ENCODE peak calls at places on chromosomes 3 and 15, in four cellular contexts. One of them, this sample, is unnamed.
A peak's percentile ranks its signal among the peaks of the same experiment; 100 is the strongest.

GRCh38 chr3:47794585-47794984 is 8.4 kb upstream of the DHX30 start:
- DNase-seq in progenitor cell of endocrine pancreas: no peak
- DNase-seq in lower lobe of right lung: no peak
- DNase-seq in GM13976: no peak
- DNase-seq in this sample: no peak

GRCh38 chr3:121648219-121648958 is 12.3 kb downstream of the HCLS1 start:
- DNase-seq in progenitor cell of endocrine pancreas: no peak
- DNase-seq in lower lobe of right lung: no peak
- DNase-seq in GM13976: no peak
- DNase-seq in this sample: no peak

GRCh38 chr3:166456291-166456690 is 619.1 kb upstream of the BCHE start:
- DNase-seq in progenitor cell of endocrine pancreas: no peak
- DNase-seq in lower lobe of right lung: no peak
- DNase-seq in GM13976: no peak
- DNase-seq in this sample: no peak

GRCh38 chr15:78077860-78078187 is 313 bp upstream of the TBC1D2B start:
- DNase-seq in progenitor cell of endocrine pancreas: no peak
- DNase-seq in lower lobe of right lung: no peak
- DNase-seq in GM13976: no peak
- DNase-seq in this sample: no peak

GRCh38 chr3:15815696-15816095 is 17.9 kb upstream of the ANKRD28 start:
- DNase-seq in progenitor cell of endocrine pancreas: no peak
- DNase-seq in lower lobe of right lung: no peak
- DNase-seq in GM13976: no peak
- DNase-seq in this sample: no peak

GRCh38 chr3:40024526-40024925 is 215.1 kb downstream of the MYRIP start:
- DNase-seq in progenitor cell of endocrine pancreas: no peak
- DNase-seq in lower lobe of right lung: no peak
- DNase-seq in GM13976: no peak
- DNase-seq in this sample: no peak

GRCh38 chr3:141250342-141250741 is 18.7 kb downstream of the PXYLP1 start:
- DNase-seq in progenitor cell of endocrine pancreas: no peak
- DNase-seq in lower lobe of right lung: no peak
- DNase-seq in GM13976: no peak
- DNase-seq in this sample: no peak

GRCh38 chr15:58369956-58370355 is 61.8 kb upstream of the LIPC start:
- DNase-seq in progenitor cell of endocrine pancreas: no peak
- DNase-seq in lower lobe of right lung: no peak
- DNase-seq in GM13976: no peak
- DNase-seq in this sample: no peak

GRCh38 chr15:36784098-36784670 is 204.8 kb downstream of the CDIN1 start:
- DNase-seq in progenitor cell of endocrine pancreas: no peak
- DNase-seq in lower lobe of right lung: no peak
- DNase-seq in GM13976: no peak
- DNase-seq in this sample: no peak

DNA sequence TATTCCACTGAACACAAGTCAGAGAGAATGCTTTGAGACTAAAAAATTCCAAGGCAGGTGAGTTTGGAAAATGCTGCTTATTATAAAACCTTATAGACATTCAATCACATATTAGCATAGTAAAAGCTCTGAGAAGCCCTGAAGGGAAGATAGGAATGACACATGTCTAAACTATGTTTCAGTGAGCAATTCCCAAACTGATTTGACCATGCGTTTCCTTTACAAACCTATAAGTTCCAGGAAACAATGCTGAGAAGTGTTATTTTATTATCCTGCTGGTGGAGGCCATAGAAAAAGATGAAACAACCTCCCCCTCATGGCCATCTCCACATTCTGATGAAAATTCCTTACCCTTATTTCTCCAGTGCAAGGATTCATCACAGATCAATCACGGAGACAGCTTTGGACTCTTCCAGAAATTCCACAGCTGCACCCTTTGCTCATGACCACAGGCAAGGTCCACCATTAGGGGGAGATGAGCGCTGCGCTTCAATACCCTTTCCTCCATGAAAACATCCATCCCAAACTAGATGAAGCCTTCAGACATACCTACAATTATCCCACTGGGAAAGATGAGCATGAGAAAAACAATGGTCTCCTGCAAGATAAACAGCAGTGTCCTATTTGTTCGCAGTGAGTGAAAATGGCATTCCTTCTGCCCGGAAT is 372.2 kb downstream of the MAGI1 start:
- DNase-seq in progenitor cell of endocrine pancreas: no peak
- DNase-seq in lower lobe of right lung: no peak
- DNase-seq in GM13976: no peak
- DNase-seq in this sample: no peak
- TF ChIP-seq CTCF in progenitor cell of endocrine pancreas: no peak
- TF ChIP-seq CTCF in lower lobe of right lung: no peak
- TF ChIP-seq CTCF in GM13976: no peak
- TF ChIP-seq CTCF in this sample: no peak

DNA sequence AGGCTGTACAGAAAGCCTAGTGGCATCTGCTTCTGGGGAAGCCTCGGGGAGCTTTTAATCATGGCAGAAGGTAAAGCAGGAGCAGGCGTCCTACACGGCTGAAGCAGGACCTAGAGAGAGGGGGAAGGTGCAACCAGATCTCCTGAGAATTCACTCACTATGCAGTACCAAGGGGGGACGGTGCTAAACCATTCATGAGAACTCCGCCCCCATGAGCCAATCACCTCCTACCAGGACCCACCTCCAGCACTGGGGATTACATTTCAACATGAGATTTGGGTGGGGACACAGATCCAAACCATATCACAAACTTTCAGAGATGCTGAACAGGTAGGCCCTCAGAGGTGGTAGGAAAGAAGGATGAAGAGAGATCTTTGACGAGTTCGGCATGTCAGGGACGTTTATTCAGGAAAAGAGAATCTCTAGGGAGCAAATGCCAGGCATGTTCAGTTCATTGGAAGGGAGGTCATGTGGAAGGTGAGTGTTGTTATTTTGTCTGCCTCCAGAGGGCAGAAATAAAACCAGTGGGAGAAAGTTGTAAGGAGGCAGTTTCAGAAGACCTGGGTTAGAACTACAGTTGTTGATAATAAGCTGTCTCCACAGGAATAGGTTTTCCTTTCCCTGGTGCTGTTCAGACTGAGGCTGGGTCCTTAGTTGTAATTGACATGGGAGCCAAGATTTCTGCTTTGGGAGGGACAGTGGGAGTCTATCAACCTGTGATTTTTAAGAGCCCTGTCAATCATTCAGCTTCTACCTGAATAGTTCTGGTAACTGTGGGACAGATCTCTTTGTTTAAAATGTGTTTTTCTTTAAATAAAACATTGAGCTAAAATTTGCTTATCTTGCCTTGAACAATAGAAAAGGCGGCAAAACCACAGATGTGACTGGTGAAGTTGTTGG is 4.3 kb upstream of the FNDC3B start:
- DNase-seq in progenitor cell of endocrine pancreas: no peak
- DNase-seq in lower lobe of right lung: no peak
- DNase-seq in GM13976: no peak
- DNase-seq in this sample: no peak
- TF ChIP-seq CTCF in progenitor cell of endocrine pancreas: peak; percentile 54
- TF ChIP-seq CTCF in lower lobe of right lung: peak; percentile 52
- TF ChIP-seq CTCF in GM13976: peak; percentile 23
- TF ChIP-seq CTCF in this sample: peak; percentile 42

GRCh38 chr3:33174095-33174494 is 44.5 kb downstream of the SUSD5 start:
- DNase-seq in progenitor cell of endocrine pancreas: no peak
- DNase-seq in lower lobe of right lung: no peak
- DNase-seq in GM13976: no peak
- DNase-seq in this sample: no peak
- TF ChIP-seq CTCF in progenitor cell of endocrine pancreas: no peak
- TF ChIP-seq CTCF in lower lobe of right lung: no peak
- TF ChIP-seq CTCF in GM13976: no peak
- TF ChIP-seq CTCF in this sample: no peak

GRCh38 chr15:45314960-45315359 is 62.9 kb downstream of the SLC28A2 start:
- DNase-seq in progenitor cell of endocrine pancreas: no peak
- DNase-seq in lower lobe of right lung: no peak
- DNase-seq in GM13976: no peak
- DNase-seq in this sample: no peak
- TF ChIP-seq CTCF in progenitor cell of endocrine pancreas: peak; percentile 40
- TF ChIP-seq CTCF in lower lobe of right lung: no peak
- TF ChIP-seq CTCF in GM13976: no peak
- TF ChIP-seq CTCF in this sample: no peak

GRCh38 chr15:71109130-71109529 is 6.1 kb upstream of the THSD4 start:
- DNase-seq in progenitor cell of endocrine pancreas: no peak
- DNase-seq in lower lobe of right lung: no peak
- DNase-seq in GM13976: no peak
- DNase-seq in this sample: no peak
- TF ChIP-seq CTCF in progenitor cell of endocrine pancreas: no peak
- TF ChIP-seq CTCF in lower lobe of right lung: no peak
- TF ChIP-seq CTCF in GM13976: no peak
- TF ChIP-seq CTCF in this sample: no peak

GRCh38 chr15:89500397-89501270 is 4.3 kb upstream of the RHCG start:
- DNase-seq in progenitor cell of endocrine pancreas: no peak
- DNase-seq in lower lobe of right lung: no peak
- DNase-seq in GM13976: no peak
- DNase-seq in this sample: no peak
- TF ChIP-seq CTCF in progenitor cell of endocrine pancreas: peak; percentile 34
- TF ChIP-seq CTCF in lower lobe of right lung: no peak
- TF ChIP-seq CTCF in GM13976: no peak
- TF ChIP-seq CTCF in this sample: peak; percentile 3

DNA sequence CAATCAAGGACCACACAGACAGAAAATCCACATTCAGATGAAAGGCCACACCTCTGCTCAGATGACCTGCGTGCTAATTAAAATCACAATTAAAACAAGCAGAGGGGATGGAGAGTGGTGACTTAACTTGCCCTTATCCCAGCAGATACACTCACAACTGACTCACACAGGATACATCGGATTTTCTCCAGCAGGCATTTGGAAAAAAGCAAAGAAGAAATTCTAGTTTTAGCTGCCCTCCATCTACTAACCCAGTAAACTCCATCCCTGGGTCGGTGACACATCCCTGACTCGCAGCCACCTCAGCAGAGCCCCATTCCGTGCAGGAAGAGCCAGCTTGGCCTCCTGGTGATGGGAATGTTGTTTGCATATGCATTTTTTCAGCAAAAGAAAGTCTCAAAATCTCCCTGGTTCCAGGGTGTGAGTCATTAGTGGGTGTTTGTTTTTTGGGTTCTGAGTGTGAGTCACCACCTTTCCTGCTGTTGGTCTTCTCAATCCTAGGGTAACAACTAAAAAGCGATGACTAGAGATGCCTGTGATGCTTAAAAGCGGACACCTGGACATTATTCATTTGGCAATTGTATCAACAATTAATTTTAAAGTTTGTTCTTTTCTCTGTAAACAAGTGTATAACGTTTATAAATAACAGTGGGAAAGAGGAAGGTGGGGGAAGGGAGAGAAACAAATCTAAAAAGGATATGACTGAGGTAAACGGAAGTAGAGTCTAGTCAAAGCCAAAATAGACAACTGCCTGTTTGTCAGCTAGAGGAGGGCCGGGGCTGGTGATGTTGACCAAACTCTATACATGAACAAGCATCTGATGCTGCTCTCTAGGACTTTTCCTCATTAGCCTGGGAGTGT is 49.8 kb upstream of the SLC4A7 start:
- DNase-seq in progenitor cell of endocrine pancreas: no peak
- DNase-seq in lower lobe of right lung: no peak
- DNase-seq in GM13976: peak; percentile 38
- DNase-seq in this sample: no peak
- TF ChIP-seq CTCF in progenitor cell of endocrine pancreas: peak; percentile 10
- TF ChIP-seq CTCF in lower lobe of right lung: peak; percentile 11
- TF ChIP-seq CTCF in GM13976: no peak
- TF ChIP-seq CTCF in this sample: no peak

DNA sequence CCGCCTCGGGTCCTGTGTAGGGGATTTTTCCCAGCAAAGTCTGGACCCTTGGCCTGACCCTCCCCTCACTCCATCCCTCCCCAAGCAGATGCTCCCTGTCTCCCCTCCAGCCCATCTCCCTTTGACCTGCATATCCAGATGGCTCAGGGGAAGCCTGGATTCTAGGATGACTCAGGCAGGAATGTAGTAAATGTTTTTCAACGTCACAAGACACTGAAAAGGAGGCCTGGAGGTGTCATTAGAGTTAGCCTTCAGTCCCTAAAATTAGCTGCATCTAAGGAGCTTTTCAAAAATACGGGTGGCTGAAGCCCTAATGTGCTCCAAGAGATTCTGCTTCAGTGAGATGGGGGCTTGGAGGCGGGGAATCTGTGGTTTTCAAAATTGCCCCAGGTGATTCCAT is 7.2 kb downstream of the ACAN start:
- DNase-seq in progenitor cell of endocrine pancreas: no peak
- DNase-seq in lower lobe of right lung: no peak
- DNase-seq in GM13976: no peak
- DNase-seq in this sample: no peak
- TF ChIP-seq CTCF in progenitor cell of endocrine pancreas: no peak
- TF ChIP-seq CTCF in lower lobe of right lung: no peak
- TF ChIP-seq CTCF in GM13976: no peak
- TF ChIP-seq CTCF in this sample: no peak